ENCODE peak calls at places on chromosomes 4 and X, in seven cellular contexts. One of them, this sample, is unnamed.

GRCh38 chr4:140156529-140157171 is 2.7 kb upstream of the MAML3 start:
- DNase-seq in left cardiac atrium: no peak
- DNase-seq in upper lobe of right lung: no peak
- DNase-seq in T-helper 2 cell: no peak
- DNase-seq in osteocyte: no peak
- DNase-seq in pons: no peak
- DNase-seq in cardiac fibroblast: no peak
- DNase-seq in this sample: no peak

GRCh38 chr4:101071241-101071640 is 276.1 kb downstream of the PPP3CA start:
- DNase-seq in left cardiac atrium: no peak
- DNase-seq in upper lobe of right lung: no peak
- DNase-seq in T-helper 2 cell: no peak
- DNase-seq in osteocyte: no peak
- DNase-seq in pons: no peak
- DNase-seq in cardiac fibroblast: no peak
- DNase-seq in this sample: no peak

GRCh38 chr4:84565951-84566350 is 17.0 kb upstream of the CDS1 start:
- DNase-seq in left cardiac atrium: no peak
- DNase-seq in upper lobe of right lung: no peak
- DNase-seq in T-helper 2 cell: no peak
- DNase-seq in osteocyte: no peak
- DNase-seq in pons: no peak
- DNase-seq in cardiac fibroblast: no peak
- DNase-seq in this sample: no peak

GRCh38 chrX:149527705-149528104 is 13.1 kb upstream of the EOLA1 start:
- DNase-seq in left cardiac atrium: no peak
- DNase-seq in upper lobe of right lung: no peak
- DNase-seq in T-helper 2 cell: peak; percentile 36
- DNase-seq in osteocyte: no peak
- DNase-seq in pons: peak; percentile 40
- DNase-seq in cardiac fibroblast: peak; percentile 41
- DNase-seq in this sample: no peak

GRCh38 chr4:138404801-138405200 is 162.7 kb upstream of the SLC7A11 start:
- DNase-seq in left cardiac atrium: no peak
- DNase-seq in upper lobe of right lung: no peak
- DNase-seq in T-helper 2 cell: no peak
- DNase-seq in osteocyte: no peak
- DNase-seq in pons: no peak
- DNase-seq in cardiac fibroblast: no peak
- DNase-seq in this sample: no peak

GRCh38 chrX:119010491-119010890 is 36.1 kb downstream of the LONRF3 start:
- DNase-seq in left cardiac atrium: no peak
- DNase-seq in upper lobe of right lung: no peak
- DNase-seq in T-helper 2 cell: no peak
- DNase-seq in osteocyte: no peak
- DNase-seq in pons: no peak
- DNase-seq in cardiac fibroblast: no peak
- DNase-seq in this sample: no peak

GRCh38 chr4:186592450-186592849 is 37.1 kb upstream of the MTNR1A start:
- DNase-seq in left cardiac atrium: no peak
- DNase-seq in upper lobe of right lung: no peak
- DNase-seq in T-helper 2 cell: no peak
- DNase-seq in osteocyte: no peak
- DNase-seq in pons: no peak
- DNase-seq in cardiac fibroblast: no peak
- DNase-seq in this sample: no peak

GRCh38 chrX:13791559-13791958 is 25.3 kb downstream of the GPM6B start:
- DNase-seq in left cardiac atrium: no peak
- DNase-seq in upper lobe of right lung: no peak
- DNase-seq in T-helper 2 cell: no peak
- DNase-seq in osteocyte: no peak
- DNase-seq in pons: peak; percentile 91
- DNase-seq in cardiac fibroblast: no peak
- DNase-seq in this sample: no peak

GRCh38 chr4:1473718-1474117 is 67.5 kb upstream of the NKX1-1 start:
- DNase-seq in left cardiac atrium: no peak
- DNase-seq in upper lobe of right lung: peak; percentile 52
- DNase-seq in T-helper 2 cell: no peak
- DNase-seq in osteocyte: no peak
- DNase-seq in pons: no peak
- DNase-seq in cardiac fibroblast: no peak
- DNase-seq in this sample: no peak

GRCh38 chr4:2395038-2395437 is 23.4 kb downstream of the ZFYVE28 start:
- DNase-seq in left cardiac atrium: no peak
- DNase-seq in upper lobe of right lung: no peak
- DNase-seq in T-helper 2 cell: no peak
- DNase-seq in osteocyte: no peak
- DNase-seq in pons: no peak
- DNase-seq in cardiac fibroblast: peak; percentile 65
- DNase-seq in this sample: no peak

GRCh38 chr4:156949373-156949814 is 22.2 kb downstream of the PDGFC start:
- DNase-seq in left cardiac atrium: no peak
- DNase-seq in upper lobe of right lung: no peak
- DNase-seq in T-helper 2 cell: no peak
- DNase-seq in osteocyte: no peak
- DNase-seq in pons: no peak
- DNase-seq in cardiac fibroblast: peak; percentile 84
- DNase-seq in this sample: no peak

GRCh38 chr4:77220841-77221613 is 64.0 kb downstream of the CCNG2 start:
- DNase-seq in left cardiac atrium: peak; percentile 63
- DNase-seq in upper lobe of right lung: no peak
- DNase-seq in T-helper 2 cell: no peak
- DNase-seq in osteocyte: no peak
- DNase-seq in pons: no peak
- DNase-seq in cardiac fibroblast: peak; percentile 91
- DNase-seq in this sample: peak; percentile 48

GRCh38 chr4:1232661-1233621 is 16.0 kb downstream of the CTBP1 start:
- DNase-seq in left cardiac atrium: peak; percentile 85
- DNase-seq in upper lobe of right lung: no peak
- DNase-seq in T-helper 2 cell: no peak
- DNase-seq in osteocyte: no peak
- DNase-seq in pons: no peak
- DNase-seq in cardiac fibroblast: peak; percentile 87
- DNase-seq in this sample: peak; percentile 66

GRCh38 chr4:64520393-64520792 is 111.1 kb upstream of the TECRL start:
- DNase-seq in left cardiac atrium: no peak
- DNase-seq in upper lobe of right lung: no peak
- DNase-seq in T-helper 2 cell: no peak
- DNase-seq in osteocyte: no peak
- DNase-seq in pons: no peak
- DNase-seq in cardiac fibroblast: no peak
- DNase-seq in this sample: no peak

GRCh38 chr4:150598906-150599305 is 17.0 kb downstream of the MAB21L2 start:
- DNase-seq in left cardiac atrium: no peak
- DNase-seq in upper lobe of right lung: no peak
- DNase-seq in T-helper 2 cell: no peak
- DNase-seq in osteocyte: no peak
- DNase-seq in pons: no peak
- DNase-seq in cardiac fibroblast: no peak
- DNase-seq in this sample: no peak

GRCh38 chr4:177574446-177574845 is 132.2 kb upstream of the AGA start:
- DNase-seq in left cardiac atrium: no peak
- DNase-seq in upper lobe of right lung: no peak
- DNase-seq in T-helper 2 cell: no peak
- DNase-seq in osteocyte: no peak
- DNase-seq in pons: no peak
- DNase-seq in cardiac fibroblast: peak; percentile 60
- DNase-seq in this sample: no peak

GRCh38 chr4:7295917-7296660 is 103.8 kb downstream of the SORCS2 start:
- DNase-seq in left cardiac atrium: no peak
- DNase-seq in upper lobe of right lung: peak; percentile 75
- DNase-seq in T-helper 2 cell: no peak
- DNase-seq in osteocyte: no peak
- DNase-seq in pons: peak; percentile 58
- DNase-seq in cardiac fibroblast: peak; percentile 39
- DNase-seq in this sample: peak; percentile 31

GRCh38 chr4:152085657-152086056 is 324.9 kb upstream of the GATB start:
- DNase-seq in left cardiac atrium: no peak
- DNase-seq in upper lobe of right lung: no peak
- DNase-seq in T-helper 2 cell: no peak
- DNase-seq in osteocyte: no peak
- DNase-seq in pons: no peak
- DNase-seq in cardiac fibroblast: no peak
- DNase-seq in this sample: no peak

GRCh38 chr4:148444296-148445070 is 2.3 kb upstream of the NR3C2 start:
- DNase-seq in left cardiac atrium: peak; percentile 45
- DNase-seq in upper lobe of right lung: peak; percentile 82
- DNase-seq in T-helper 2 cell: peak; percentile 53
- DNase-seq in osteocyte: no peak
- DNase-seq in pons: no peak
- DNase-seq in cardiac fibroblast: no peak
- DNase-seq in this sample: peak; percentile 27

GRCh38 chr4:153530284-153530995 is 64.3 kb downstream of the TMEM131L start:
- DNase-seq in left cardiac atrium: no peak
- DNase-seq in upper lobe of right lung: no peak
- DNase-seq in T-helper 2 cell: peak; percentile 17
- DNase-seq in osteocyte: no peak
- DNase-seq in pons: no peak
- DNase-seq in cardiac fibroblast: no peak
- DNase-seq in this sample: no peak

GRCh38 chr4:169070071-169070894 is 60.2 kb upstream of the CBR4 start:
- DNase-seq in left cardiac atrium: peak; percentile 34
- DNase-seq in upper lobe of right lung: no peak
- DNase-seq in T-helper 2 cell: no peak
- DNase-seq in osteocyte: no peak
- DNase-seq in pons: no peak
- DNase-seq in cardiac fibroblast: peak; percentile 97
- DNase-seq in this sample: peak; percentile 29

GRCh38 chrX:50971390-50971789 is 60.9 kb downstream of the BMP15 start:
- DNase-seq in left cardiac atrium: no peak
- DNase-seq in upper lobe of right lung: no peak
- DNase-seq in T-helper 2 cell: no peak
- DNase-seq in osteocyte: no peak
- DNase-seq in pons: no peak
- DNase-seq in cardiac fibroblast: peak; percentile 0
- DNase-seq in this sample: no peak

GRCh38 chr4:39706334-39706733 is 8.4 kb downstream of the UBE2K start:
- DNase-seq in left cardiac atrium: peak; percentile 70
- DNase-seq in upper lobe of right lung: no peak
- DNase-seq in T-helper 2 cell: no peak
- DNase-seq in osteocyte: peak; percentile 36
- DNase-seq in pons: no peak
- DNase-seq in cardiac fibroblast: peak; percentile 83
- DNase-seq in this sample: peak; percentile 30

GRCh38 chr4:72893354-72894066 is 176.0 kb downstream of the COX18 start:
- DNase-seq in left cardiac atrium: no peak
- DNase-seq in upper lobe of right lung: no peak
- DNase-seq in T-helper 2 cell: no peak
- DNase-seq in osteocyte: no peak
- DNase-seq in pons: no peak
- DNase-seq in cardiac fibroblast: no peak
- DNase-seq in this sample: no peak

GRCh38 chrX:10537308-10537707 is 83.1 kb downstream of the MID1 start:
- DNase-seq in left cardiac atrium: no peak
- DNase-seq in upper lobe of right lung: no peak
- DNase-seq in T-helper 2 cell: no peak
- DNase-seq in osteocyte: no peak
- DNase-seq in pons: no peak
- DNase-seq in cardiac fibroblast: no peak
- DNase-seq in this sample: no peak

GRCh38 chr4:40196724-40197281 is at the start of gene RHOH:
- DNase-seq in left cardiac atrium: no peak
- DNase-seq in upper lobe of right lung: no peak
- DNase-seq in T-helper 2 cell: peak; percentile 86
- DNase-seq in osteocyte: no peak
- DNase-seq in pons: no peak
- DNase-seq in cardiac fibroblast: no peak
- DNase-seq in this sample: no peak

GRCh38 chr4:24067781-24068193 is 177.9 kb upstream of the PPARGC1A start:
- DNase-seq in left cardiac atrium: peak; percentile 47
- DNase-seq in upper lobe of right lung: no peak
- DNase-seq in T-helper 2 cell: no peak
- DNase-seq in osteocyte: no peak
- DNase-seq in pons: peak; percentile 42
- DNase-seq in cardiac fibroblast: peak; percentile 12
- DNase-seq in this sample: peak; percentile 16

GRCh38 chr4:149891381-149891780 is 75.7 kb upstream of the IQCM start:
- DNase-seq in left cardiac atrium: no peak
- DNase-seq in upper lobe of right lung: no peak
- DNase-seq in T-helper 2 cell: no peak
- DNase-seq in osteocyte: no peak
- DNase-seq in pons: no peak
- DNase-seq in cardiac fibroblast: no peak
- DNase-seq in this sample: no peak

GRCh38 chr4:134780244-134780643 is 578.7 kb upstream of the PABPC4L start:
- DNase-seq in left cardiac atrium: no peak
- DNase-seq in upper lobe of right lung: no peak
- DNase-seq in T-helper 2 cell: no peak
- DNase-seq in osteocyte: no peak
- DNase-seq in pons: no peak
- DNase-seq in cardiac fibroblast: no peak
- DNase-seq in this sample: no peak

GRCh38 chr4:162959056-162959455 is 207.6 kb downstream of the NAF1 start:
- DNase-seq in left cardiac atrium: no peak
- DNase-seq in upper lobe of right lung: no peak
- DNase-seq in T-helper 2 cell: no peak
- DNase-seq in osteocyte: no peak
- DNase-seq in pons: no peak
- DNase-seq in cardiac fibroblast: peak; percentile 12
- DNase-seq in this sample: no peak

GRCh38 chrX:18951032-18951431 is 32.9 kb downstream of the PHKA2 start:
- DNase-seq in left cardiac atrium: no peak
- DNase-seq in upper lobe of right lung: no peak
- DNase-seq in T-helper 2 cell: no peak
- DNase-seq in osteocyte: no peak
- DNase-seq in pons: no peak
- DNase-seq in cardiac fibroblast: no peak
- DNase-seq in this sample: no peak

GRCh38 chr4:67549123-67549522 is 3.8 kb upstream of the CENPC start:
- DNase-seq in left cardiac atrium: no peak
- DNase-seq in upper lobe of right lung: no peak
- DNase-seq in T-helper 2 cell: no peak
- DNase-seq in osteocyte: no peak
- DNase-seq in pons: peak; percentile 58
- DNase-seq in cardiac fibroblast: peak; percentile 60
- DNase-seq in this sample: no peak

GRCh38 chr4:150336676-150337412 is 245.1 kb upstream of the MAB21L2 start:
- DNase-seq in left cardiac atrium: no peak
- DNase-seq in upper lobe of right lung: no peak
- DNase-seq in T-helper 2 cell: no peak
- DNase-seq in osteocyte: no peak
- DNase-seq in pons: no peak
- DNase-seq in cardiac fibroblast: no peak
- DNase-seq in this sample: no peak

GRCh38 chr4:138051157-138051556 is 191.0 kb downstream of the SLC7A11 start:
- DNase-seq in left cardiac atrium: no peak
- DNase-seq in upper lobe of right lung: no peak
- DNase-seq in T-helper 2 cell: no peak
- DNase-seq in osteocyte: no peak
- DNase-seq in pons: no peak
- DNase-seq in cardiac fibroblast: no peak
- DNase-seq in this sample: no peak

GRCh38 chr4:38669233-38669632 is 5.2 kb downstream of the KLF3 start:
- DNase-seq in left cardiac atrium: no peak
- DNase-seq in upper lobe of right lung: no peak
- DNase-seq in T-helper 2 cell: no peak
- DNase-seq in osteocyte: no peak
- DNase-seq in pons: no peak
- DNase-seq in cardiac fibroblast: peak; percentile 44
- DNase-seq in this sample: no peak

GRCh38 chrX:78708171-78708570 is 39.3 kb upstream of the LPAR4 start:
- DNase-seq in left cardiac atrium: no peak
- DNase-seq in upper lobe of right lung: no peak
- DNase-seq in T-helper 2 cell: no peak
- DNase-seq in osteocyte: no peak
- DNase-seq in pons: no peak
- DNase-seq in cardiac fibroblast: peak; percentile 61
- DNase-seq in this sample: no peak

GRCh38 chrX:139889760-139890159 is 43.1 kb downstream of the ATP11C start:
- DNase-seq in left cardiac atrium: no peak
- DNase-seq in upper lobe of right lung: no peak
- DNase-seq in T-helper 2 cell: no peak
- DNase-seq in osteocyte: no peak
- DNase-seq in pons: no peak
- DNase-seq in cardiac fibroblast: peak; percentile 29
- DNase-seq in this sample: no peak

GRCh38 chr4:7420661-7421040 is 14.1 kb downstream of the PSAPL1 start:
- DNase-seq in left cardiac atrium: no peak
- DNase-seq in upper lobe of right lung: peak; percentile 80
- DNase-seq in T-helper 2 cell: no peak
- DNase-seq in osteocyte: peak; percentile 81
- DNase-seq in pons: no peak
- DNase-seq in cardiac fibroblast: no peak
- DNase-seq in this sample: peak; percentile 9